ENCODE peak calls at places on chromosomes 13 and 19, in five cellular contexts. C is testis, J is HCT116, N is uterus, R is K562. X is an unnamed sample. For H3K4me1, the result is how much of the 10 kb centered on the place peaks cover.

GRCh38 chr19:44706506-44707236 is 7.7 kb downstream of the CEACAM16 start:
- DNase-seq in C (no peak), J (no peak), N (no peak), R (no peak), X (no peak)

GRCh38 chr19:17328517-17329060 is 6.1 kb downstream of the ANO8 start:
- DNase-seq in C (no peak), J (no peak), N (no peak), R (no peak), X (no peak)

GRCh38 chr13:90445179-90445578 is 902.3 kb upstream of the MIR17HG start:
- DNase-seq in C (no peak), J (peak), N (no peak), R (no peak), X (peak)

GRCh38 chr19:15636026-15636425 is 4.7 kb upstream of the CYP4F3 start:
- DNase-seq in C (no peak), J (no peak), N (no peak), R (no peak), X (no peak)

GRCh38 chr13:36998624-36999041 is 507 bp downstream of the ALG5 start:
- DNase-seq in C (peak), J (no peak), N (peak), R (peak), X (peak)

GRCh38 chr13:99119686-99120085 is 81.0 kb upstream of the UBAC2 start:
- DNase-seq in C (no peak), J (no peak), N (no peak), R (no peak), X (no peak)

GRCh38 chr13:27450921-27451461 is 627 bp upstream of the MTIF3 start:
- DNase-seq in C (peak), J (peak), N (peak), R (peak), X (peak)

GRCh38 chr19:10612515-10613119 is 12.7 kb upstream of the SLC44A2 start:
- DNase-seq in C (peak), J (no peak), N (peak), R (no peak), X (peak)

GRCh38 chr19:4369888-4370260 is 26.5 kb downstream of the MPND start:
- DNase-seq in C (peak), J (no peak), N (no peak), R (no peak), X (peak)

GRCh38 chr19:57816652-57817051 is 1.9 kb upstream of the ZNF552 start:
- DNase-seq in C (no peak), J (no peak), N (no peak), R (no peak), X (no peak)

GRCh38 chr13:114005206-114005720 is 31.4 kb upstream of the C13orf46 start:
- DNase-seq in C (no peak), J (no peak), N (no peak), R (peak), X (no peak)

GRCh38 chr19:19657397-19657783 is 6.1 kb downstream of the ATP13A1 start:
- DNase-seq in C (no peak), J (no peak), N (no peak), R (peak), X (no peak)

GRCh38 chr13:32669030-32669646 is 82.9 kb downstream of the PDS5B start:
- DNase-seq in C (no peak), J (peak), N (no peak), R (peak), X (no peak)

GRCh38 chr19:42219812-42220750 is at the start of gene ZNF526:
- DNase-seq in C (peak), J (peak), N (peak), R (peak), X (peak)
- TF ChIP-seq POLR2A in C (peak), J (peak), N (peak), R (peak), X (no peak)

GRCh38 chr19:46745030-46745429 is 827 bp upstream of the FKRP start:
- DNase-seq in C (no peak), J (no peak), N (no peak), R (no peak), X (no peak)

GRCh38 chr19:46737761-46738171 is 8.1 kb upstream of the FKRP start:
- DNase-seq in C (no peak), J (no peak), N (no peak), R (no peak), X (no peak)

GRCh38 chr19:46739290-46739771 is 6.5 kb upstream of the FKRP start:
- DNase-seq in C (peak), J (no peak), N (peak), R (no peak), X (peak)

GRCh38 chr19:46744005-46744691 is 1.7 kb upstream of the FKRP start:
- DNase-seq in C (no peak), J (no peak), N (no peak), R (no peak), X (no peak)

GRCh38 chr19:46741447-46741846 is 4.4 kb upstream of the FKRP start:
- DNase-seq in C (no peak), J (no peak), N (no peak), R (no peak), X (no peak)
- H3K4me3 ChIP-seq in C (no peak), J (no peak), N (no peak), R (no peak), X (no peak)

DNA sequence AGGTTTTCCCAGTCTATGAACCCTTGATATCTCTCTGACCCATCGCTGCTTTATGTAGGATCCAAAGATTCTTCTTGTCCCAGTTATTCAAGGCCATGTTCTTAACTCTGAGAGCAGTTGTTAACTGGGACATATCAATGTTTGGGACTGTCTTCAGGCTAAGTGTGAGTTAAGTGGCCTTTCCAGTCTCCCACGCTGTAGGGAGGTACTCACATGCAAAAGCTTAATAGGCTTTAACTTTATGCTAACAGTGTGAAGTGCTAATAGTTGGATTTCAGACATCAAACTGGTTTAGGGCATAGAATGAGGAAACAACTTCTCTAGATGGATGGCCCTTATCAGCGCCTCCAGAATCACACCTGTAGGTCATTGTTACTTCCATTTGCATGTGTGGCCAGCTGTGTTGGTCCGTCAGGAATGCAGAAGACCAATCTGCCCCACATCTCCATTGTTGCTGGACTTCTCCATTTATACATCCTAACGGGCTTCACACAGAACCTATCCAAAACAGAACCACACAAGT is 104.7 kb upstream of the MBNL2 start:
- DNase-seq in C (no peak), J (no peak), N (no peak), R (no peak), X (no peak)
- H3K4me1 ChIP-seq in C (under half), J (under half), N (under half), R (under half), X (under half)

DNA sequence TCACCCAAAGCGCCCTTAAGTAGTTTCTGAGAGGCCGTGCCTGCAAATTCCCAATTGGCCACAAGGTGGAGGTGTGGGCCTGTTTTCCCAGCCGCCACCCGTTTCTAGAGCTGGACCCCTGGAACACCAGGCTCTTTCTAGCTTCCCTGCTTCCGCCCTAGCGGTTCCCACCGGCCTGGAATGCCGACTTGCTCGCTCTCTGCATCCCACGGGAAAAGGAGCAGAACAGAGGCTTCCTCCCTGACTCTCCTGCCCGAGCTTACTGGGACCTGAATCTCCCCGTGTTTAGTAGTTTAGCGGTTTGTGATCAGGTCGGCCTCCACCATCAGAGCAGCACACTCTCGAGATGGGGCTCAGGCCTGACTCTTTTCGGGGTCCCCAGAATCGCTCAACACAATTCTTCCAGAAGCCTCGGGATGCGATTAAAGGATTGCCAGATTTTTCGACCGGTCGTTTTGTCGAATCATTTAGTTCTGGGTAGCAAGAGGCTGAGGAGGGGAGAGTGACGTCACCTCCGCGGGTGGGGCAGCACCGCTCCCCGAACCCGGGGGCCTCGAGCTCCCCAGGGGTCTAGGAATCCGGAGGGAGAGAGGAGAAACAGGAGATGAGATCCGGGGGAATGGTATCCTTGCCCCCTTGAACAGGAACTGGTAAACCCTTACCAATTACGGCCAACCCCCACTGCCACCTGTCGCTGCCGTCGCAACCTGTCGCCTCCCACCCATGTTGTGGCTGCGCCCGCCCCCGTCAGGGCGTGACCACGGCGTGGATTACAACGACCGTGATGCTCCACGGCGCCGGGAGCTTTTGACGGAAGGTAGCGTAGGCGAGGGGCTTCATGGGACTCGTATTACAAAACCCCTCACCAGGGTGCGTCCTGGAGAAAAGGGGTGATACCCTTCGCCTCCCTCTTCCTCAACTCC is 8.0 kb downstream of the NAPSA start:
- DNase-seq in C (peak), J (no peak), N (peak), R (peak), X (peak)
- TF ChIP-seq POLR2A in C (no peak), J (no peak), N (peak), R (peak), X (no peak)

X was measured in adrenal gland.